ENCODE peak calls at places on chromosomes 13 and 19, in five cellular contexts. M is fibroblast of lung, I is cardiac fibroblast, F is PC-3, Y is omental fat pad. W is an unnamed sample.

GRCh38 chr13:45838171-45838745 is 13.3 kb downstream of the SIAH3 start:
- DNase-seq in M (no peak), I (no peak), F (no peak), Y (no peak), W (no peak)

GRCh38 chr19:49515767-49516166 is 3.3 kb downstream of the FCGRT start:
- DNase-seq in M (peak; percentile 41), I (peak; percentile 80), F (no peak), Y (no peak), W (no peak)

GRCh38 chr19:56664511-56664910 is 7.0 kb downstream of the ZNF835 start:
- DNase-seq in M (no peak), I (no peak), F (no peak), Y (no peak), W (no peak)

GRCh38 chr13:110965038-110965754 is 50.3 kb upstream of the ANKRD10 start:
- DNase-seq in M (peak; percentile 60), I (peak; percentile 41), F (peak; percentile 91), Y (no peak), W (no peak)

GRCh38 chr13:37540228-37540627 is 58.3 kb downstream of the POSTN start:
- DNase-seq in M (peak; percentile 72), I (peak; percentile 9), F (no peak), Y (no peak), W (no peak)

GRCh38 chr13:19634129-19634740 is 776 bp downstream of the MPHOSPH8 start:
- DNase-seq in M (peak; percentile 55), I (peak; percentile 54), F (peak; percentile 46), Y (no peak), W (no peak)

GRCh38 chr19:39014037-39014436 is 18.3 kb downstream of the FBXO27 start:
- DNase-seq in M (no peak), I (no peak), F (no peak), Y (no peak), W (no peak)

GRCh38 chr13:36332986-36333385 is 13.2 kb downstream of the SPART start:
- DNase-seq in M (peak; percentile 56), I (no peak), F (peak; percentile 33), Y (no peak), W (no peak)

GRCh38 chr13:20274466-20274865 is 42.3 kb upstream of the GJB6 start:
- DNase-seq in M (no peak), I (no peak), F (peak; percentile 74), Y (no peak), W (no peak)

GRCh38 chr13:44068737-44069136 is 189.0 kb downstream of the LACC1 start:
- DNase-seq in M (peak; percentile 71), I (peak; percentile 59), F (peak; percentile 82), Y (no peak), W (no peak)

GRCh38 chr13:89163081-89163480 is 1491.9 kb downstream of the SLITRK5 start:
- DNase-seq in M (peak; percentile 38), I (no peak), F (no peak), Y (no peak), W (no peak)

GRCh38 chr19:41189425-41190065 is 3.5 kb upstream of the CYP2S1 start:
- DNase-seq in M (no peak), I (no peak), F (peak; percentile 17), Y (no peak), W (no peak)

GRCh38 chr13:80217614-80218456 is 123.1 kb downstream of the SPRY2 start:
- DNase-seq in M (no peak), I (peak; percentile 91), F (peak; percentile 70), Y (no peak), W (no peak)

DNA sequence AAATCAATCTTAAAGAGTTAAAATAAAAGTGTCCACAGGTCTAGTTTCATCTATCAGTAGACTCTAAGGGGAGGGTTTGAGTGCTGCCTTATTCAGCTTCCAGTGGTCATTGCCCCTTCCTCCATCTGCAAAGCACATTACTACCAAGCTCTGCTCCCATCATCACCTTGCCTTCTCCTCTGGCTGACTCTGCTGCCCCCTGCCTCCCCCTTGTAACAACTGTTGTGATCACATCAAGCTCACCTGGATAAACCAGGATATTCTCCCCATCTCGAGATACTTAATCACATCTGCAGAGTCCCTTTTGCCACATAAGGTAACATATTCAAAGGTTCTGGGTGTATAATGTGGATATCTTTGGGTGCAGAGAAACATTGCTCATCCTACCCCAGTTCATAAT is 43.3 kb upstream of the GPC6 start:
- DNase-seq in M (no peak), I (no peak), F (no peak), Y (no peak), W (no peak)
- TF ChIP-seq CTCF in M (no peak), I (no peak), F (peak; percentile 17), Y (no peak), W (no peak)

DNA sequence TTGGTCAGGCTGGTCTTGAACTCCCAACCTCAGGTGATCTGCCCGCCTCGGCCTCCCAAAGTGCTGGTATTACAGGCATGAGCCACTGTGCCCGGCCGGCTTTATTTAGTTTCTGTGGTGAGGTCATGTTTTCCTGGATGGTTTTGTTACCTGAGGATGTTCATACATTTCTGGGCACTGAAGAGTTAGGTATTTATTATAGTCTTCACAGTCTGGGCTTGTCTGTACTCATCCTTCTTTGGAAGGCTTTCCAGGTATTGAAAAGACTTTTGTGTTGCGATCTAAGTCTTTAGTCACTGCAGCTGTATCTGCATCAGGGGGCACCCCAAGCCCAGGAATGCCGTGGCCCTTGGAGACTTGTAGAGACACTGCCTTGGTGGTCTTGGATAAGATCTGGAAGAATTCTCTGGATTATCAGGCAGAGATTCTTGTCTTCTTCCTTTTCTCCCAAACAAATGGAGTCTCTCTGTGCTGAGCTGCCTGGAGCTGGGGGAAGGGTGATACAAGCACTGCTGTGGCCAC is 12.8 kb downstream of the BLOC1S3 start:
- DNase-seq in M (no peak), I (no peak), F (no peak), Y (no peak), W (no peak)
- TF ChIP-seq CTCF in M (no peak), I (no peak), F (no peak), Y (no peak), W (no peak)

DNA sequence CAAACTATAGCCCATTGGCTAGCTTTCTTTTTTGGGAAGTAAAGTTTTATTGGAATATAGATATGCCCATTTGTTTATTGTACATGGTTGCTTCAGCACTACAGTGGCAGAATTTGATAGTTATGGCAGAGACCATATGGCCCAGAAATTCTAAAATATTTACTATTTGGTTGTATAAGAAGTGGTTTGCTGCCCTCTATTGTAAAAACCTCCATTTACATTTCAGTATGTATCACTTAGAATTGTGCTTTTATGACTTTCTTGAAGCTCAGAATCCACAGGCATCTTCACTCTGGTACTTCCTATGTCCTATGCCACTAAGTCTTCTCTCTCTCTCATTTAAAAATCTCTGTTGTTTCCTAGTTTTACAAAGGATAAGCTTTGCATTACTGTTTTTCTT is 37.7 kb downstream of the DLEU7 start:
- DNase-seq in M (peak; percentile 12), I (peak; percentile 29), F (peak; percentile 19), Y (no peak), W (no peak)
- TF ChIP-seq CTCF in M (no peak), I (peak; percentile 18), F (peak; percentile 38), Y (no peak), W (peak; percentile 57)

DNA sequence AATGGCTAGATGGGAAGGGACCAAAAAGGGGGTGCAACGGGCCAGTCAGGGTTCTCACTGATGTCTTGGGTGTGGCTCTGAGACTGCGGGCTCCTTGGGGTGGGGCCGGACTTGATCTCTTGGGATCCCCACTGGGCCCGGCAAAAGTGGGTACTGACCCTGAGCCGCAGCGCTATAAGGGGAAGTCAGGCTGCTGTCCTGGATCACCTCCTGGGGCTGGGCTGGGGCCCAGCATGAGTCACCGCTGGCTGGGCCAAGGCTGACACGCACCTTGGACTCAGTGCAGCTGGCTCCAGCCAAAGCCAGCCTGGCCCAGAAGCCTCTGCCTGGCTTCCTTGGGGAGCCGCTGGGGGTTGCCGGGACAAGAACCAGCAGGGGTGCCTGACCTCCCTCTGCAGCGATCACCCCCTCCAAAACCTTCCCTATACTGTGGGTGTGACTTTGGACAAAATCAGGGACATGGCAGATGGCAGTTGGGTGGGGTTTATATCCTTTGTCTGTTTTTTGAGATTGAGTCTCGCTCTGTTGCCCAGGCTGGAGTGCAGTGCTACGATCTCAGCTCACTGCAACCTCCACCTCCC is 614 bp upstream of the IQCN start:
- DNase-seq in M (peak; percentile 88), I (peak; percentile 92), F (peak; percentile 89), Y (peak; percentile 39), W (no peak)
- TF ChIP-seq CTCF in M (no peak), I (no peak), F (no peak), Y (no peak), W (peak; percentile 21)

GRCh38 chr13:27788271-27788670 is 4.0 kb upstream of the GSX1 start:
- DNase-seq in M (no peak), I (no peak), F (no peak), Y (no peak), W (no peak)

GRCh38 chr13:27789153-27789494 is 3.2 kb upstream of the GSX1 start:
- DNase-seq in M (no peak), I (no peak), F (no peak), Y (no peak), W (no peak)

GRCh38 chr13:27790523-27790922 is 1.8 kb upstream of the GSX1 start:
- DNase-seq in M (no peak), I (no peak), F (no peak), Y (no peak), W (no peak)

GRCh38 chr13:27791146-27791900 is 960 bp upstream of the GSX1 start:
- DNase-seq in M (no peak), I (no peak), F (no peak), Y (no peak), W (no peak)

DNA sequence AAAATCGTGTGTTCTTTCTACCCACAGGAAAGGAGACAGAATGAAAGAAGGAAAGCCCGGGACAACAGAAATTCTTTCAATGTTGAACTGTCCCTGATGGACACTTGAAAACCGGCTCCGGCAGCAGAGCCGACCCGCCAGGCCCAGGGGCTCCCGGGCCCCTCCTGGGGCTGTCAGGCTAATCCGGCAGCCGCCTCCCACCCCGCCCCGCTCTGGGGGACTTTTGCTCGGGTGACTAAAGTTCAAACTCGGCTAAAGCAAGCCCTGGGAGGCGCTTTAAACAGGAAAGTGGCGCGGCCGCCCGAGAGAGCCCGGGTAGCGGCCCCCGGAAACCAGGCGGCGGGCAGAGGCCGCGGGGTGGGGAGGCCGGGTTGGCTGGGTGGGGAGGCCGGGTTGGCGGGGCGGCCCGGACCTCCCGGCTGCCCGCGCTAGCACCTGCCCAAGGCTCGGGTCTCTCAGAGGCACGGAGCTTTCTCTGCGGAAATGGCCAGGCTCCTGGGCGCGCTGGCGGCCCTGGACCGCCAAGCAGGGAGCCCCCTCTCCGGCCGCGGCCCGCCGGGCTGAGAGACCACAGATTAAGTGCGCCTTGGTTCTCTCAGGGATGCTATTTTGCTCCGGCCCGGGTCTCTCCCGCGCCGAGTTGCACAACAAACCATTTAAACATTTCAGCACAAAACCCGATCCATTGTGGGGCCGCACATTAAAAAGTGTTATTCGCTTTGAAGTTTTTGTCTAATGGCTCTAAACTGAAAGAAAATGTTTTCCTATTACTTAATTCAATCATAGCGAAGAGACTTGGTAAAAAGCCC is 2.6 kb upstream of the GSX1 start:
- DNase-seq in M (no peak), I (no peak), F (no peak), Y (no peak), W (no peak)
- TF ChIP-seq CTCF in M (no peak), I (no peak), F (no peak), Y (no peak), W (no peak)